ENCODE peak calls at places on chromosomes 1 and 21, in five cellular contexts. O is MM.1S; Q is CD4-positive, alpha-beta T cell; R is transverse colon; Y is HCT116. G is an unnamed sample.
A peak's percentile ranks its signal among the peaks of the same experiment; 100 is the strongest.

GRCh38 chr1:153652795-153653507 is 5.6 kb upstream of the SNAPIN start:
- DNase-seq in O (no peak), Q (no peak), R (no peak), Y (no peak), G (no peak)

GRCh38 chr21:45542667-45543370 is 579 bp upstream of the SLC19A1 start:
- DNase-seq in O (no peak), Q (no peak), R (no peak), Y (no peak), G (peak; percentile 21)

GRCh38 chr1:198575715-198576641 is 35.5 kb upstream of the ATP6V1G3 start:
- DNase-seq in O (no peak), Q (no peak), R (no peak), Y (no peak), G (no peak)

GRCh38 chr1:56973898-56974752 is 8.3 kb upstream of the C8B start:
- DNase-seq in O (no peak), Q (no peak), R (no peak), Y (no peak), G (no peak)

GRCh38 chr1:117501275-117501674 is 104.6 kb upstream of the TENT5C start:
- DNase-seq in O (no peak), Q (no peak), R (no peak), Y (no peak), G (no peak)

GRCh38 chr1:20329793-20330542 is 39.3 kb downstream of the VWA5B1 start:
- DNase-seq in O (no peak), Q (no peak), R (no peak), Y (no peak), G (no peak)

GRCh38 chr21:18249542-18250152 is 5.0 kb downstream of the CHODL start:
- DNase-seq in O (peak; percentile 56), Q (no peak), R (no peak), Y (no peak), G (no peak)

GRCh38 chr1:226061793-226062557 is 541 bp upstream of the H3-3A start:
- DNase-seq in O (no peak), Q (peak; percentile 24), R (peak; percentile 85), Y (no peak), G (no peak)

GRCh38 chr1:98761238-98761637 is 99.7 kb downstream of the SNX7 start:
- DNase-seq in O (no peak), Q (no peak), R (no peak), Y (no peak), G (no peak)

GRCh38 chr1:85579619-85580018 is 942 bp upstream of the CCN1 start:
- DNase-seq in O (no peak), Q (no peak), R (no peak), Y (no peak), G (no peak)

GRCh38 chr21:42736646-42737350 is 83.4 kb downstream of the PDE9A start:
- DNase-seq in O (no peak), Q (no peak), R (no peak), Y (no peak), G (no peak)

GRCh38 chr1:119621714-119622113 is 26.4 kb downstream of the ZNF697 start:
- DNase-seq in O (no peak), Q (no peak), R (peak; percentile 34), Y (no peak), G (no peak)

GRCh38 chr1:164240081-164240480 is 318.9 kb upstream of the PBX1 start:
- DNase-seq in O (no peak), Q (no peak), R (no peak), Y (no peak), G (no peak)

GRCh38 chr1:94806451-94806861 is 13.7 kb upstream of the SLC44A3 start:
- DNase-seq in O (no peak), Q (no peak), R (no peak), Y (no peak), G (no peak)

GRCh38 chr1:34267326-34267725 is 90.6 kb downstream of the C1orf94 start:
- DNase-seq in O (no peak), Q (no peak), R (no peak), Y (no peak), G (no peak)

GRCh38 chr1:23555225-23555801 is 4.0 kb downstream of the ID3 start:
- DNase-seq in O (no peak), Q (no peak), R (peak; percentile 41), Y (no peak), G (no peak)

GRCh38 chr1:147815503-147815902 is 55.1 kb upstream of the GJA5 start:
- DNase-seq in O (no peak), Q (no peak), R (no peak), Y (no peak), G (no peak)

GRCh38 chr1:76864383-76864782 is 2.9 kb upstream of the ST6GALNAC5 start:
- DNase-seq in O (no peak), Q (no peak), R (no peak), Y (no peak), G (no peak)

GRCh38 chr1:201810466-201811216 is 18.3 kb upstream of the IPO9 start:
- DNase-seq in O (no peak), Q (no peak), R (no peak), Y (no peak), G (no peak)

GRCh38 chr1:225834417-225835329 is 24.7 kb downstream of the EPHX1 start:
- DNase-seq in O (no peak), Q (no peak), R (no peak), Y (no peak), G (no peak)

GRCh38 chr21:19022978-19023377 is 619.4 kb upstream of the TMPRSS15 start:
- DNase-seq in O (no peak), Q (no peak), R (no peak), Y (no peak), G (no peak)

GRCh38 chr1:39960461-39960958 is 5.6 kb downstream of the MFSD2A start:
- DNase-seq in O (peak; percentile 65), Q (peak; percentile 16), R (peak; percentile 74), Y (no peak), G (no peak)

GRCh38 chr1:41902125-41902524 is 16.6 kb downstream of the HIVEP3 start:
- DNase-seq in O (no peak), Q (no peak), R (no peak), Y (no peak), G (no peak)

GRCh38 chr1:70140343-70140742 is 65.0 kb downstream of the LRRC40 start:
- DNase-seq in O (no peak), Q (no peak), R (no peak), Y (no peak), G (no peak)

GRCh38 chr1:18739408-18739807 is 108.8 kb downstream of the PAX7 start:
- DNase-seq in O (no peak), Q (no peak), R (no peak), Y (no peak), G (no peak)

GRCh38 chr1:210822897-210823296 is 311.1 kb downstream of the KCNH1 start:
- DNase-seq in O (no peak), Q (no peak), R (no peak), Y (no peak), G (no peak)

GRCh38 chr1:197807739-197808453 is 32.6 kb upstream of the DENND1B start:
- DNase-seq in O (peak; percentile 72), Q (no peak), R (no peak), Y (no peak), G (no peak)

GRCh38 chr1:8374812-8375211 is 56.9 kb downstream of the SLC45A1 start:
- DNase-seq in O (no peak), Q (no peak), R (peak; percentile 49), Y (peak; percentile 24), G (no peak)

GRCh38 chr1:194295690-194296089 is 1109.3 kb upstream of the B3GALT2 start:
- DNase-seq in O (peak; percentile 87), Q (peak; percentile 11), R (no peak), Y (peak; percentile 33), G (no peak)

GRCh38 chr1:55369474-55369873 is 154.3 kb upstream of the USP24 start:
- DNase-seq in O (no peak), Q (no peak), R (no peak), Y (no peak), G (no peak)

DNA sequence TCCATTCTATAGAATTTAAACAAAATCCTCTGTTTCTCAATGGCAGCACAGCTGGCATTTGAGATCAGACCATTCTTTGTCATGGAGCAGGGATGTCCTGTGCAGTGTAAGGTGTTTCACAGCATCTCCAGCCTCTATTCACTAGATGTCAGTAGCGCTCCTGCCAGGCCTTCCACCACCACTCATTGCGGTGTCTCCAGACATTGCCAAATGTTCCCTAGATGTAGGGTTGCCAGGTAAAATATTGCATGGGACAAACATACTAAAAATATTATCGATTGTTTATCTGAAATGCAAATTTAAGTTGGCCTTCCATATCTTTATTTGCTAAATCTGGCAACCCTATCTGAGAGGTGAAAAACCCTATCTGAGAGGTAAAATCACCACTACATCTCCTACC is 11.7 kb downstream of the ITLN2 start:
- DNase-seq in O (no peak), Q (no peak), R (no peak), Y (no peak), G (no peak)
- TF ChIP-seq CTCF in O (peak; percentile 40), Q (no peak), R (no peak), Y (peak; percentile 46), G (no peak)

DNA sequence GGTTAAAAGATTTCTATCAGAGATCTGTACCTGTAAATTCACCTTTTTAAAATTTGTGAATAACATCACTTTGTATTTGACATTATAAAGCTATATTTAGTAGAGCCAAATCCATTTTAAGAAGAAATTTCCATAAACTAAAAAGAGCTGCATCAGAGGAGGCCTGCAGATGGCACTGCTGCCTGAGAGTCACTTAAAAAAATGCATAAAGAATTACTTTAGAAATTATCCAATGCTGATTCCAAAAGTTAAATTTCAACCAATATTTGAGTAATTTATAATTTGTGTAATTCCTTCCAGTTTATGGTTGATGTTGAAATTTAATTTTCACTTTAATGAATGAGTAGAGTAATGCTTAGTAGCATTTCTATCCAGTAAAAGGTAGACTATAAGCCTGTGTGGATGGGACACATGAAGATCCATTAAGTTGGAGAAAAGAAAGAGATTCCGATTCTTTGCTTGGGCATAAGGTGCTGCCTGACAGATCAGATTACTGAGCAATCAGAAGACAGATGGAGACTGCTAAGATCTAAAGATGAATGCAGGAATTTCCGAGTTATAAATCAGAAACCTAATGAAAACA is 20.7 kb upstream of the RPE65 start:
- DNase-seq in O (no peak), Q (no peak), R (no peak), Y (no peak), G (no peak)
- TF ChIP-seq CTCF in O (peak; percentile 54), Q (no peak), R (peak; percentile 44), Y (peak; percentile 54), G (no peak)

DNA sequence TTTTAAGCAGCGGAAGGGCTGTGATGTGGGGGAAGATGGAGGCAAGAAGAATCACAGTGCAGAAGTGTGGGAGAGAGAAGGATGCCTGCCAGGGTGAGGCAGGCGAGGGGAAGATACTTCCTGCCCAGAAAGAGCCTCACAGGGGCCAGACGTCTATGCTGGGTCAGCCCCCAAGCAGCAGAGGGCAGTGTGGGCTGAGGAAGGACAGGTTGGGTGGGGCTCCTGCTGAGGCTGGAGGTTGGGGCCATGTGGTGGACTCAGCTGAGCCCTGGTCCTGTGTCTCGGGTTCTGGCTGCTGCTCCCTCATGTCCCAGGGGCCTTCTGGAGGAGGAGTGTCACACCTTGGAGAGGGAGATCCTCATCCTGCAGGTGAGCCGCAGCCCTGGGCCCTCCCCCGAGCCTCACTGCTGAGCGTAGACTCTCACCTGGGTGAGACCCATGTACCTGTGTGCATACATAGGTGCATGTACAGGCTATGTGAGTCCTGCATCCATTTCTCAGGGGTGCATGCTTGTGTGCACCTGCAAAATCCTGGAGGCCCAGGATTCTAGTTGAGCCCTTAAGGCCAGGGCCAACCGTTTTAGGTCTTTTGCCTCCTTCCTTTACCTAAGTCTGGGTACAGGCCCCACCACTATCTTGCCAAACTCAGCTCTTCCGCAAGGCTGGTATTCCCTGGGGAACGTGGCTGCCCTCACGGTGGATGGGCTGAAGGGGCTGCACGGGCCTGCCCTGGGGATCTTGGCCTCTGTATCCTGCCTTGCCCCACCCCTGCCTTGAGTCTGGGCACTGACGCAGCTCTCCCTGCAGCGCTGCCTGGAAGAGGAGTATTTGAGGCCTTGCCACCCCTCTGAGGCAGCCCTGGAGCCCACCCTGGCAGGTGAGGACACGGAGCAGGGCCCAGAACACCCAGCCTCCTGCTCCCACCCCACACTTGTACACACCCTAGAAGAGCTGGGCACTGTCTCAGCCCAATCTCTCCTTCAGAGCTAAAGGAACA is 3.7 kb downstream of the CCDC24 start:
- DNase-seq in O (peak; percentile 22), Q (no peak), R (peak; percentile 37), Y (no peak), G (no peak)
- TF ChIP-seq CTCF in O (peak; percentile 31), Q (no peak), R (peak; percentile 13), Y (peak; percentile 54), G (no peak)

GRCh38 chr1:212414328-212415106 is at the start of gene PACC1:
- DNase-seq in O (peak; percentile 96), Q (peak; percentile 80), R (peak; percentile 92), Y (peak; percentile 74), G (peak; percentile 46)
- TF ChIP-seq CTCF in O (no peak), Q (no peak), R (no peak), Y (no peak), G (no peak)

G was measured in omental fat pad.